ENCODE peak calls at places on chromosomes 1 and 21, in six cellular contexts. Q is HCT116; D is ACHN; Y is activated CD4-positive, alpha-beta T cell treated with anti-CD3 and anti-CD28 coated beads, Interleukin-2, amount 10 ng/mL, durations not matched to agents 7 days and 5 days; P is LoVo; K is RWPE2. U is an unnamed sample.

GRCh38 chr1:2198571-2198970 is 4.0 kb upstream of the FAAP20 start:
- DNase-seq in K (no peak), P (peak), Q (no peak), D (no peak), Y (no peak), U (no peak)

GRCh38 chr21:31334648-31335121 is 9.4 kb downstream of the TIAM1 start:
- DNase-seq in Y (no peak), P (no peak), Q (no peak), D (no peak), K (no peak), U (no peak)

GRCh38 chr1:110082477-110082876 is 12.0 kb upstream of the ALX3 start:
- DNase-seq in D (no peak), P (no peak), K (no peak), Y (no peak), Q (no peak), U (no peak)

GRCh38 chr1:175968486-175969182 is 225.2 kb upstream of the TNR start:
- DNase-seq in K (no peak), P (no peak), Q (no peak), D (no peak), Y (no peak), U (no peak)

GRCh38 chr1:173014145-173014544 is 36.6 kb downstream of the TNFSF18 start:
- DNase-seq in Y (no peak), D (no peak), P (no peak), Q (no peak), K (no peak), U (no peak)

GRCh38 chr1:68178821-68179490 is 53.4 kb downstream of the WLS start:
- DNase-seq in P (no peak), D (no peak), K (no peak), Y (no peak), Q (no peak), U (peak)

GRCh38 chr1:68196676-68197075 is 35.6 kb downstream of the WLS start:
- DNase-seq in D (no peak), K (no peak), P (no peak), Y (no peak), Q (no peak), U (no peak)

GRCh38 chr21:45818904-45819285 is 162.7 kb upstream of the COL6A1 start:
- DNase-seq in Q (no peak), P (no peak), Y (peak), K (peak), D (peak), U (peak)

GRCh38 chr1:19156676-19157075 is 53.4 kb downstream of the UBR4 start:
- DNase-seq in Y (no peak), K (no peak), P (no peak), Q (no peak), D (no peak), U (no peak)

GRCh38 chr1:222399197-222399596 is 148.7 kb downstream of the HHIPL2 start:
- DNase-seq in K (no peak), P (no peak), Y (no peak), D (no peak), Q (no peak), U (no peak)

GRCh38 chr1:116147114-116147510 is 35.9 kb downstream of the MAB21L3 start:
- DNase-seq in D (no peak), K (no peak), Q (no peak), P (no peak), Y (no peak), U (no peak)

GRCh38 chr1:223363057-223363855 is 720 bp downstream of the SUSD4 start:
- DNase-seq in Y (no peak), P (no peak), D (no peak), K (no peak), Q (no peak), U (no peak)

GRCh38 chr1:9801909-9802308 is 21.9 kb downstream of the CLSTN1 start:
- DNase-seq in Q (no peak), P (no peak), D (no peak), Y (no peak), K (no peak), U (no peak)

GRCh38 chr21:36194024-36194423 is 37.4 kb downstream of the DOP1B start:
- DNase-seq in D (no peak), P (no peak), Q (no peak), Y (no peak), K (no peak), U (no peak)

GRCh38 chr1:93338426-93338825 is 7.3 kb upstream of the DR1 start:
- DNase-seq in D (peak), Q (peak), Y (no peak), P (peak), K (no peak), U (no peak)

GRCh38 chr1:94720091-94720793 is 99.9 kb upstream of the SLC44A3 start:
- DNase-seq in K (no peak), Y (no peak), Q (no peak), P (no peak), D (no peak), U (peak)

GRCh38 chr1:156420209-156421061 is 51.4 kb downstream of the RHBG start:
- DNase-seq in D (no peak), Q (no peak), Y (peak), K (peak), P (no peak), U (no peak)

GRCh38 chr1:233543338-233544255 is 70.3 kb upstream of the KCNK1 start:
- DNase-seq in K (peak), D (peak), P (peak), Y (no peak), Q (peak), U (no peak)

GRCh38 chr21:27636671-27637070 is 669.8 kb upstream of the ADAMTS5 start:
- DNase-seq in Y (no peak), K (no peak), Q (no peak), P (no peak), D (no peak), U (no peak)

GRCh38 chr1:163069142-163069541 is at the start of gene RGS4:
- DNase-seq in P (no peak), D (peak), K (no peak), Q (peak), Y (no peak), U (no peak)

GRCh38 chr1:143720087-143721023 is 251.4 kb downstream of the FAM72C start:
- DNase-seq in Q (no peak), Y (no peak), D (no peak), P (no peak), K (no peak), U (no peak)

GRCh38 chr1:57361516-57361915 is 62.3 kb downstream of the DAB1 start:
- DNase-seq in P (no peak), Y (no peak), Q (no peak), D (no peak), K (no peak), U (no peak)

GRCh38 chr21:46096997-46097825 is 701 bp upstream of the COL6A2 start:
- DNase-seq in K (peak), Q (no peak), Y (peak), P (no peak), D (no peak), U (no peak)

GRCh38 chr1:35264861-35265260 is 3.6 kb upstream of the ZMYM4 start:
- DNase-seq in D (peak), P (peak), Y (no peak), Q (no peak), K (no peak), U (no peak)

GRCh38 chr1:23169727-23170335 is 1.2 kb upstream of the LUZP1 start:
- DNase-seq in P (no peak), D (no peak), Q (peak), Y (peak), K (no peak), U (no peak)

U was measured in GM12864.